ENCODE peak calls at places on chromosome 17, in four cellular contexts. One of them, this sample, is unnamed.

GRCh38 chr17:19753661-19754463 is 5.8 kb upstream of the ALDH3A1 start:
- DNase-seq in iris pigment epithelial cell: no peak
- DNase-seq in prostate gland: peak; percentile 73
- DNase-seq in NCI-H1092 treated with DMSO at 0.1 percent for 48 hours: peak; percentile 16
- DNase-seq in this sample: no peak

GRCh38 chr17:58415371-58416055 is 1.8 kb downstream of the RNF43 start:
- DNase-seq in iris pigment epithelial cell: no peak
- DNase-seq in prostate gland: peak; percentile 46
- DNase-seq in NCI-H1092 treated with DMSO at 0.1 percent for 48 hours: no peak
- DNase-seq in this sample: no peak

GRCh38 chr17:4588391-4588790 is 4.1 kb downstream of the SMTNL2 start:
- DNase-seq in iris pigment epithelial cell: no peak
- DNase-seq in NCI-H1092 treated with DMSO at 0.1 percent for 48 hours: no peak
- DNase-seq in prostate gland: no peak
- DNase-seq in this sample: no peak

GRCh38 chr17:42518046-42518754 is 17.8 kb upstream of the NAGLU start:
- DNase-seq in prostate gland: peak; percentile 71
- DNase-seq in iris pigment epithelial cell: peak; percentile 96
- DNase-seq in NCI-H1092 treated with DMSO at 0.1 percent for 48 hours: no peak
- DNase-seq in this sample: peak; percentile 98

GRCh38 chr17:37650419-37651003 is 7.3 kb upstream of the DDX52 start:
- DNase-seq in NCI-H1092 treated with DMSO at 0.1 percent for 48 hours: peak; percentile 29
- DNase-seq in prostate gland: no peak
- DNase-seq in iris pigment epithelial cell: peak; percentile 55
- DNase-seq in this sample: peak; percentile 69

GRCh38 chr17:21357281-21357680 is 18.9 kb upstream of the KCNJ12 start:
- DNase-seq in iris pigment epithelial cell: no peak
- DNase-seq in prostate gland: no peak
- DNase-seq in NCI-H1092 treated with DMSO at 0.1 percent for 48 hours: peak; percentile 53
- DNase-seq in this sample: no peak

GRCh38 chr17:78541488-78542237 is 35.5 kb downstream of the DNAH17 start:
- DNase-seq in NCI-H1092 treated with DMSO at 0.1 percent for 48 hours: no peak
- DNase-seq in prostate gland: no peak
- DNase-seq in iris pigment epithelial cell: peak; percentile 28
- DNase-seq in this sample: peak; percentile 26

GRCh38 chr17:48625502-48626201 is 506 bp downstream of the HOXB9 start:
- DNase-seq in prostate gland: peak; percentile 35
- DNase-seq in NCI-H1092 treated with DMSO at 0.1 percent for 48 hours: no peak
- DNase-seq in iris pigment epithelial cell: no peak
- DNase-seq in this sample: peak; percentile 92

GRCh38 chr17:77361986-77362620 is 221.3 kb downstream of the SEC14L1 start:
- DNase-seq in prostate gland: no peak
- DNase-seq in iris pigment epithelial cell: no peak
- DNase-seq in NCI-H1092 treated with DMSO at 0.1 percent for 48 hours: no peak
- DNase-seq in this sample: no peak

GRCh38 chr17:601462-602303 is 113.0 kb downstream of the VPS53 start:
- DNase-seq in prostate gland: no peak
- DNase-seq in iris pigment epithelial cell: peak; percentile 85
- DNase-seq in NCI-H1092 treated with DMSO at 0.1 percent for 48 hours: no peak
- DNase-seq in this sample: peak; percentile 29

GRCh38 chr17:78556812-78557211 is 20.4 kb downstream of the DNAH17 start:
- DNase-seq in iris pigment epithelial cell: no peak
- DNase-seq in prostate gland: no peak
- DNase-seq in NCI-H1092 treated with DMSO at 0.1 percent for 48 hours: no peak
- DNase-seq in this sample: no peak

GRCh38 chr17:55783684-55784245 is 32.9 kb downstream of the PCTP start:
- DNase-seq in prostate gland: no peak
- DNase-seq in iris pigment epithelial cell: peak; percentile 17
- DNase-seq in NCI-H1092 treated with DMSO at 0.1 percent for 48 hours: no peak
- DNase-seq in this sample: peak; percentile 23

GRCh38 chr17:47685556-47686275 is 8.2 kb upstream of the TBKBP1 start:
- DNase-seq in NCI-H1092 treated with DMSO at 0.1 percent for 48 hours: no peak
- DNase-seq in prostate gland: no peak
- DNase-seq in iris pigment epithelial cell: no peak
- DNase-seq in this sample: no peak

This sample was measured in mesenchymal stem cell.